ENCODE peak calls at places on chromosome X, in five cellular contexts. S is Panc1, P is aorta, T is testis, F is right cardiac atrium. V is an unnamed sample.

GRCh38 chrX:12903646-12904045 is 2.8 kb upstream of the TLR8 start:
- DNase-seq in S (no peak), P (no peak), T (peak; percentile 26), F (no peak), V (no peak)

GRCh38 chrX:104280609-104281008 is 25.9 kb upstream of the ESX1 start:
- DNase-seq in S (no peak), P (no peak), T (no peak), F (no peak), V (no peak)

GRCh38 chrX:100636321-100636991 is at the start of gene TSPAN6:
- DNase-seq in S (peak; percentile 73), P (peak; percentile 75), T (peak; percentile 86), F (peak; percentile 80), V (no peak)

GRCh38 chrX:49001521-49002090 is 458 bp downstream of the GRIPAP1 start:
- DNase-seq in S (no peak), P (peak; percentile 56), T (peak; percentile 65), F (peak; percentile 15), V (peak; percentile 61)

GRCh38 chrX:13506574-13506973 is 62.8 kb upstream of the EGFL6 start:
- DNase-seq in S (no peak), P (no peak), T (peak; percentile 22), F (peak; percentile 44), V (peak; percentile 69)

GRCh38 chrX:24294619-24295018 is 19.2 kb downstream of the SUPT20HL2 start:
- DNase-seq in S (no peak), P (peak; percentile 53), T (peak; percentile 59), F (no peak), V (peak; percentile 80)

GRCh38 chrX:44872319-44872816 is 620 bp upstream of the KDM6A start:
- DNase-seq in S (no peak), P (no peak), T (peak; percentile 25), F (no peak), V (peak; percentile 60)

GRCh38 chrX:45502396-45502795 is 301.7 kb upstream of the DIPK2B start:
- DNase-seq in S (no peak), P (no peak), T (no peak), F (no peak), V (no peak)

GRCh38 chrX:124033821-124034220 is 72.3 kb downstream of the STAG2 start:
- DNase-seq in S (no peak), P (no peak), T (no peak), F (no peak), V (no peak)

GRCh38 chrX:139759637-139760036 is 51.7 kb upstream of the MCF2 start:
- DNase-seq in S (peak; percentile 17), P (no peak), T (peak; percentile 20), F (no peak), V (peak; percentile 21)

GRCh38 chrX:96776966-96777365 is 92.3 kb downstream of the DIAPH2 start:
- DNase-seq in S (no peak), P (no peak), T (no peak), F (no peak), V (no peak)

DNA sequence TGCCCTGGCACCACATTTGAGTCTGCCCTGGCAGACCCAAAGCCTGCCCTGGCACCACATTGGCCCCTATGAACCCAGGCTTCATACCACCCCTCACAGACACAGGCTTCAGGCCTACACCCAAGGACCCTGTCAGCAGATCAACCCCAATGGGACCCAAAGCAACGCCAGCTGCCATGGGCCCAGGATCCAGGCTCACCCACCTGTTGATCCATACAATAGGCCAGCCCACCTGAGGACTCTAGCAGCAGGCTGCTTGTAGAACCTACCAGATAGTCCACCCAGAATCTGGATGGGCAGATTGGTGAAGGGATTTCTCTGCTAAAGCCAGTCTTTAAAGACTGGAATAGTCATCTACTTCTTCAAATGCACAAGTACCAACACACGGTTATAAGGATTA is 114.4 kb downstream of the LAS1L start:
- DNase-seq in S (no peak), P (no peak), T (no peak), F (no peak), V (no peak)
- H3K27me3 ChIP-seq in S (no peaks in the 10 kb centered on the region), P (no peaks in the 10 kb centered on the region), T (no peaks in the 10 kb centered on the region), F (no peaks in the 10 kb centered on the region), V (no peaks in the 10 kb centered on the region)

DNA sequence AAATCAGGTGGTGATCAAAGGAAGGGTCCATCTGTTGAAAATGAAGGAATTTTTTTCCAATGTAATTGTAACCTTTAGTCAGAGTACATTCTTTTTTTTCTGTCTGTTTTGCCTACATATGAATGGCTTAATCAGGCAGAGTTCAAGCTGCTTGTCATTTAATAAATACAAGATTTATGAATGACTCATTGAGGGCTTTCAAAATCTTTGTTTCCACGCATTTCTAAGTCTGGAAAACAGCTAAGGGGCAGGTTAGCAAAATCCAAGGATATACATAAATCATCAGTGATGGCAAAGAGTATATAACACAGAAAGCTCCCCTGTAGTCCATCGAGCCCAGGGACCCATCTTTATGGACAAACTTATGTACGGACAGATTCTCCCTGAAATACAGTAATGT is 1.8 kb downstream of the CA5B start:
- DNase-seq in S (no peak), P (no peak), T (no peak), F (no peak), V (peak; percentile 94)
- H3K4me3 ChIP-seq in S (no peak overlapping the region), P (no peak overlapping the region), T (no peak overlapping the region), F (no peak overlapping the region), V (no peak overlapping the region)

DNA sequence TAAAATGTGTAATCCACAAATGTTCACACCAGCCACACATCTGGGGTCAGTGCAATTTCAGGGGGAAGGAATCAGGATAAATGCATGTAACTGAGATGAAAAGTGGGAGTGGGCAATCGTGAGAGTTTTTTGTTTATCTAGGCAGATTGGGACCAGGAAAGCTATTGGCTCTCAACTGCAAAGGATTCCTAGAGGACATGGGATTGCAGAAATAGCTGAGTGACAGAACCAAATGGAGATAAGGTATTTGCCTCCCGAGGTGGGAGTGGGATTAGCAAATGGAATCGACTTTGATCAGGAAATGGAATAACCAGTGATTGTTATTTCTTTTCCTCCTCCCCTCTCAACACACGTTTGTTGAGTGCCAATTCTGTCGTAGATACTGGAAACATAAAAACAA is 38.9 kb upstream of the GJB1 start:
- DNase-seq in S (no peak), P (no peak), T (no peak), F (no peak), V (no peak)
- H3K27me3 ChIP-seq in S (no peaks in the 10 kb centered on the region), P (no peaks in the 10 kb centered on the region), T (no peaks in the 10 kb centered on the region), F (no peaks in the 10 kb centered on the region), V (no peaks in the 10 kb centered on the region)

DNA sequence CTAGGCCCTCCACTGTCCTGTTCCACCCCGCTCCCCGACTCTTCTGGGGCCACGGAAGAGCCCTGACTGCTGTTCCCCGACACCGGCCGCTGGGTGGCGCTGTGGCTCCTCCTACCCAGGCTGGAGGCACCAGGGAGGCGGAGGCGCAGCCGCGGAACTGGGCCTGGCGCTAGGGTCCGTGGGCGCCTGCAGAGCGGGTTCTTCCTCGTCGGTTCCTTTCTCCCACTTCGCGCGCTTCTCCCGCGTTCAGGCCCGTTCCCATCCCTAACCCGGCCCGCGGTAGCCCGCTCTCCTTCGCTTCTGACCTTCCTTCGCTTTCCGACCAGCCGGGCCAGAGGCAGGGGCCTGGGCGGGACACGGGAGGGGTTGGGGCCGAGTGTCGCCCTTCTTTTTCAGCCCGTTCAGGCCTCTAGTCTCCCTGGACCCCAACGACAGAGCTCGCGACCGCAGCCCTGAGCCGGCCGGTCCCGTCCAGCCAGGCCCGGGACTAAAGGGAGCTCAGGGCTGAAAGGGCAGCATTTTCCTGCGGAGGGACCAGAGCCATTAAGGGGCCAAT is 34.3 kb downstream of the NALF2 start:
- DNase-seq in S (no peak), P (peak; percentile 84), T (peak; percentile 81), F (peak; percentile 80), V (peak; percentile 55)
- H3K4me3 ChIP-seq in S (peak overlapping the region; percentile 52), P (no peak overlapping the region), T (peak overlapping the region; percentile 21), F (peak overlapping the region; percentile 33), V (peak overlapping the region; percentile 6)

GRCh38 chrX:152895121-152895520 is 2.7 kb upstream of the ZNF185 start:
- DNase-seq in S (no peak), P (no peak), T (no peak), F (no peak), V (no peak)
- H3K27me3 ChIP-seq in S (peaks cover 4% of the 10 kb centered on the region), P (no peaks in the 10 kb centered on the region), T (no peaks in the 10 kb centered on the region), F (no peaks in the 10 kb centered on the region), V (peaks cover 9% of the 10 kb centered on the region)

GRCh38 chrX:10217218-10217617 is 60.4 kb downstream of the CLCN4 start:
- DNase-seq in S (no peak), P (no peak), T (no peak), F (no peak), V (peak; percentile 36)
- H3K4me3 ChIP-seq in S (no peak overlapping the region), P (no peak overlapping the region), T (no peak overlapping the region), F (no peak overlapping the region), V (no peak overlapping the region)

V was measured in HAP-1.